ENCODE peak calls at places on chromosome 22, in ten cellular contexts. S is cardiac muscle cell, U is Peyer's patch, W is breast epithelium, F is upper lobe of right lung, B is heart left ventricle, R is Panc1, V is psoas muscle, I is lower lobe of right lung, N is dorsolateral prefrontal cortex. C is an unnamed sample.

GRCh38 chr22:29879738-29880137 is 3.2 kb upstream of the MTMR3 start:
- DNase-seq in S (no peak), U (no peak), W (no peak), F (no peak), B (no peak), R (no peak), V (no peak), I (no peak), N (no peak), C (no peak)

GRCh38 chr22:18133452-18133851 is 16.5 kb upstream of the USP18 start:
- DNase-seq in S (peak), U (no peak), W (no peak), F (no peak), B (no peak), R (no peak), V (no peak), I (no peak), N (no peak), C (no peak)

GRCh38 chr22:42326786-42327185 is 56.3 kb upstream of the TCF20 start:
- DNase-seq in S (no peak), U (no peak), W (no peak), F (no peak), B (no peak), R (no peak), V (no peak), I (no peak), N (no peak), C (no peak)

GRCh38 chr22:49307071-49307830 is 520.4 kb downstream of the BRD1 start:
- DNase-seq in S (no peak), U (peak), W (peak), F (peak), B (peak), R (no peak), V (no peak), I (no peak), N (no peak), C (peak)

GRCh38 chr22:36027960-36028645 is 521 bp downstream of the RBFOX2 start:
- DNase-seq in S (no peak), U (no peak), W (peak), F (no peak), B (peak), R (no peak), V (peak), I (no peak), N (peak), C (peak)

GRCh38 chr22:42389137-42389536 is 43.1 kb downstream of the NFAM1 start:
- DNase-seq in S (no peak), U (no peak), W (no peak), F (no peak), B (no peak), R (no peak), V (no peak), I (no peak), N (no peak), C (no peak)

GRCh38 chr22:32623943-32624342 is 149.3 kb downstream of the FBXO7 start:
- DNase-seq in S (peak), U (no peak), W (peak), F (no peak), B (peak), R (no peak), V (peak), I (no peak), N (no peak), C (peak)

GRCh38 chr22:33114570-33114969 is 56.4 kb upstream of the SYN3 start:
- DNase-seq in S (no peak), U (no peak), W (no peak), F (no peak), B (no peak), R (no peak), V (no peak), I (no peak), N (no peak), C (no peak)

GRCh38 chr22:41447435-41448188 is 1.0 kb upstream of the TOB2 start:
- DNase-seq in S (peak), U (peak), W (peak), F (peak), B (peak), R (no peak), V (peak), I (peak), N (peak), C (peak)

GRCh38 chr22:41512421-41513194 is 31.7 kb downstream of the POLR3H start:
- DNase-seq in S (peak), U (no peak), W (no peak), F (no peak), B (no peak), R (no peak), V (peak), I (no peak), N (no peak), C (no peak)

GRCh38 chr22:23685205-23685784 is 5.5 kb upstream of the RGL4 start:
- DNase-seq in S (peak), U (peak), W (peak), F (no peak), B (no peak), R (no peak), V (peak), I (no peak), N (no peak), C (no peak)

GRCh38 chr22:17922925-17923898 is 101.1 kb downstream of the MICAL3 start:
- DNase-seq in S (peak), U (no peak), W (no peak), F (no peak), B (no peak), R (no peak), V (no peak), I (no peak), N (no peak), C (no peak)

GRCh38 chr22:30008401-30008800 is 71.9 kb upstream of the HORMAD2 start:
- DNase-seq in S (no peak), U (no peak), W (no peak), F (no peak), B (no peak), R (no peak), V (no peak), I (no peak), N (no peak), C (no peak)

GRCh38 chr22:25509391-25509791 is 55.1 kb upstream of the GRK3 start:
- DNase-seq in S (no peak), U (no peak), W (no peak), F (no peak), B (no peak), R (no peak), V (no peak), I (no peak), N (no peak), C (no peak)

DNA sequence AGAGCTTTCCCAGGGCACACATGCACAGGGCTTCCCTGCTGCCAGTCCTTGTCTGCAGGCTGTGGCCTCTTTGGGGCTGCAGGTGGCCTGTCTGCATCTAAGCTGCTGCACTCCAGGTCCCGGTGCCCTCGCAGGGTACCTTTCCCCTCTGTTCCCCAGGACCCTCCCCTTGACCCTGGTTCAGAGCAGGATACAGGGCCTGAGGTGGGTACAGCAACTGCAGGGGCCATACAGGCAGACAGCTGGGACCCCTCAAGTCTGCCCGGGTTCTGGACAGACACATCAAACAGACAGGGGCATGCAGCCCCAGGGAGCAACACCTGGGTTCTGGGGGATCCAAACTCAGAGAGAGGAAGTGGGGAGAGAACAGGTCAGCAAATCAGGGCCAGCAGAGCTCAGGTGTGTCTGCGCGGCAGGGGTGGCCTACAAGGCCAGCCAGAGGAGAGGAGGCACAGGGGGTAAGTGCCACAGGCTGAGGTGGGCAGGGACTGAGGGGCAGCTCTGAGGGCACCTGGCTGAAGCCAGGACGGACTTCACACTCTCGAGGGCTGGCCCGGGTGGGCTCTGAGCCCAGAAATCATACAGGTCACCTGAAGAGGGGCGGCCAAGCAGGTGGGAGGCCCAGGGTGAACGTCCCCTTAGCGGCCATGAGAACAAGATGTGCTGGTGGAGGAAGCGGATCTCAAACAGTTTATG is 29.9 kb upstream of the COMT start:
- DNase-seq in S (no peak), U (no peak), W (no peak), F (no peak), B (no peak), R (no peak), V (no peak), I (no peak), N (no peak), C (peak)
- H3K27ac ChIP-seq in S (no peak), U (no peak), W (no peak), F (no peak), B (no peak), R (no peak), V (no peak), I (no peak), N (no peak), C (no peak)

GRCh38 chr22:44623771-44624510 is 78.1 kb upstream of the PRR5 start:
- DNase-seq in S (peak), U (no peak), W (no peak), F (no peak), B (no peak), R (no peak), V (no peak), I (peak), N (no peak), C (no peak)
- TF ChIP-seq CTCF in S (peak), U (no peak), W (no peak), F (peak), B (peak), R (peak), V (no peak), I (no peak), N (peak), C (no peak)

DNA sequence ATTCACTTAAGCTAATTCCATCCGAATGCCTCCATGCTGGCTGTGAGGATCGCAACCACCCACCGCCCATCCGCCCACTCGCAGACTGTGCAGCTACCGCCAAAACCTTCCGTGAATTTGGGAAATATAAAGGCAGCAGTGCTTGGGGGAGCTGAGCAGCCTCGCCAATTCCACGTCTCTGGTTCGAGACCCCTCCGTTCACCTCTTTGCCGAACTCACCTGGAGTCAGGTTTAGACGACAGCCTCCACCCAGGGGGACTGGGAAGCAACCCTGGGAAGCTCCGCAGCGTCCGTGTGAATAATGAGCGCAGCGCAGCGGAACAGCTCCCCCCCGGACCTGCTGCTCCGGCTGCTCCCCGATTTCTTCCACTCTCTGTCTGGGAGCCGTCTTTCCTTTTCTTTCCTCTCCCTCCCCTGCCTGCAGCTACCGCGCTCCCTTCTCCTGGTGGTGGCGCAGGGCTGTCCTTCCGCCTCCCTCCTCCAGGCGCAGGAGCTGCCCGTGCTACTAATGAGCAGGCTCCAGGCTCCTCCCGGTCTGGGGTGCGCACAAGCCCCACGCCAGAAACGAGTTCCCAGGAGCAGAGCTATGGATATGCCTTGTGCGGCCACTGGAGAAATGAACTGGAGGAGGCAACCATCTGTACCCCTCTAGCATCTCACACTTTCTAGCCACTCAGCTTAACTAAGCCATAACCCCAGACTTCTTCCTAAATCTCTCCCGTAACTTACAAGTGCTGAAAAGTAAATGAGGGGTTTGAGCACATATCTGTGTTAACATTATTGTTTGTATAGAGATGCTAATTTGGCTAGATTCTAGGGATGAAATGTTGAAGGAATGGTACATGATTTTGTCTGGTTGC is 107.3 kb downstream of the XKR3 start:
- DNase-seq in S (no peak), U (no peak), W (peak), F (no peak), B (no peak), R (no peak), V (no peak), I (no peak), N (no peak), C (no peak)
- H3K4me3 ChIP-seq in S (no peak), U (no peak), W (peak), F (no peak), B (no peak), R (no peak), V (no peak), I (no peak), N (peak), C (no peak)

GRCh38 chr22:38230108-38230825 is 28.5 kb downstream of the MAFF start:
- DNase-seq in S (peak), U (peak), W (no peak), F (no peak), B (no peak), R (no peak), V (no peak), I (peak), N (no peak), C (no peak)
- H3K27ac ChIP-seq in S (no peak), U (no peak), W (peak), F (peak), B (no peak), R (no peak), V (peak), I (peak), N (peak), C (peak)

GRCh38 chr22:50506611-50507420 is 686 bp downstream of the LMF2 start:
- DNase-seq in S (no peak), U (no peak), W (no peak), F (no peak), B (no peak), R (no peak), V (no peak), I (peak), N (no peak), C (peak)

GRCh38 chr22:50508897-50509296 is 873 bp downstream of the NCAPH2 start:
- DNase-seq in S (no peak), U (no peak), W (no peak), F (no peak), B (no peak), R (no peak), V (no peak), I (no peak), N (no peak), C (no peak)

GRCh38 chr22:50507421-50507990 is at the start of gene LMF2:
- DNase-seq in S (no peak), U (peak), W (peak), F (peak), B (peak), R (no peak), V (peak), I (peak), N (peak), C (peak)

GRCh38 chr22:50505776-50506610 is 1.5 kb downstream of the LMF2 start:
- DNase-seq in S (no peak), U (no peak), W (no peak), F (no peak), B (no peak), R (no peak), V (no peak), I (peak), N (no peak), C (peak)

DNA sequence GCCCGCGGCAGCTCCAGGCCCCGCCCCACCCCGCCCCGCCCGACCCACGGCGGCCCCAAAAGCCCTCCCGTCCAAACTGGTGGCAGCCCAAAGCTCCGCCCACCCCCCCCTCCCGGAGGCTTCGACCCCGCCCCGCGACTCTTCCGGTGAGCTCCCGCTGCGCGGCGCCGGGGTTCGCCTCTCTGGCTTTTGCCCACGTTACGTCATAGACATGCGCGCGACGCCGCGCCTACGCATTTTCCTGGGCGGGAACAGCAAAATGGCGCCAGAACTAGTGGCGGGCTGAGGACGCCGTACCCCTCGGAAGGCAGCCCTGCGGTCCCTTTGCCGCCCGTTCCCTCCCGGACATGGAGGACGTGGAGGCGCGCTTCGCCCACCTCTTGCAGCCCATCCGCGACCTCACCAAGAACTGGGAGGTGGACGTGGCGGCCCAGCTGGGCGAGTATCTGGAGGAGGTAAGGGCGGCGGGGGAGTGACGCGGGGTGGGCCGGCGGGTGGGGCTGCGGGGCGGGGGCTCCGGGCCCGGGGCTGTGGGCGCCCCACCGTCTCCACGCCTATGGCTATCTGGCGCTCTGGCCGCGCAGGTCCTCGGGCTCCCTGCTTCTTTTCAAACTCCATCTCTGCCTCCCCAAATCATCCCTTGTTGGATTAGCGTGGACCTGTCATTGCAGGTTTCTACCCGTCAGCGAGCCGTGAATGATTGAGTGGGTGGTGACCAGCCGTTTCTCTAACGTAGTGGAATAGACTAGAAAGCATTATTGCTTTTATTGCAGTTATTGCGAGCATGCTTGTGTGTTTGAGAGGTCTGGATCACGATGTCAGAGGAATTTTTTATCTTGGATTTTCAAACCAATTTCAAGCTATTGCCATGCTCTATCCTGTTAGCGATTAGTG is at the start of gene NCAPH2:
- DNase-seq in S (peak), U (no peak), W (peak), F (peak), B (peak), R (no peak), V (peak), I (peak), N (peak), C (no peak)
- TF ChIP-seq CTCF in S (no peak), U (peak), W (no peak), F (no peak), B (no peak), R (no peak), V (no peak), I (no peak), N (no peak), C (no peak)

DNA sequence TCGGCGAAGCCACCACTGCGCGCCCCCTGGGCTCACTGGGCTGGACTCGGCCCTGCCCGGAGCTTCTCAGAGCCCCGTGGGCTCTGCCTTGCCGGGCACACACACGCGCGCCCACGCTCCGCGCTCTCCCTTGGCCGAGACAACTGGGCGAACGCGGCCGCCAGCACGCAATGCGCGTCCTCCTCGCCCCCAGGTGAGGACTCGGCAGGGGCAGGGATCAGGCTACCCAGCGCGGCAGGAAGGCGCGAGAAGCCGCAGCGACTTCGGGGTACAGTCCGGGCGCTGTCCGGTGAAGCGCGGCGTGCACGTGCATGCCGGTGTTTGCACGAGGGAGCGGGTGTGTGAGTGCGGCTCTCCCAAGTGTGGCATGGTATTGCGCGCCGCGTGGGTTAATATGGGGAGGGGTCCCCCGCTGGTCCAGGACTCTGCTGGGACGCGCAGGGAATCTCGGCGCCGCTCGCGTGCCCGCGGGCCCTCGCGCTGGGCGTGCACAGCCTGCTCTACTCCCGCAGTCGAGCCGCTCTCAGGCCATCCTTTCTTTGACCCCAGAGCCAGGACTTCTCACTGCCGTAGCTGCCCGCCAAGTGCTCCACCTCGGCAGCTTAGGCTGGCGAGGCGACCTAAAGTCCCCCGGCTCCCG is 5.5 kb downstream of the WNT7B start:
- DNase-seq in S (no peak), U (no peak), W (no peak), F (no peak), B (no peak), R (no peak), V (no peak), I (no peak), N (no peak), C (no peak)
- H3K4me3 ChIP-seq in S (peak), U (no peak), W (peak), F (no peak), B (no peak), R (no peak), V (peak), I (peak), N (peak), C (peak)

DNA sequence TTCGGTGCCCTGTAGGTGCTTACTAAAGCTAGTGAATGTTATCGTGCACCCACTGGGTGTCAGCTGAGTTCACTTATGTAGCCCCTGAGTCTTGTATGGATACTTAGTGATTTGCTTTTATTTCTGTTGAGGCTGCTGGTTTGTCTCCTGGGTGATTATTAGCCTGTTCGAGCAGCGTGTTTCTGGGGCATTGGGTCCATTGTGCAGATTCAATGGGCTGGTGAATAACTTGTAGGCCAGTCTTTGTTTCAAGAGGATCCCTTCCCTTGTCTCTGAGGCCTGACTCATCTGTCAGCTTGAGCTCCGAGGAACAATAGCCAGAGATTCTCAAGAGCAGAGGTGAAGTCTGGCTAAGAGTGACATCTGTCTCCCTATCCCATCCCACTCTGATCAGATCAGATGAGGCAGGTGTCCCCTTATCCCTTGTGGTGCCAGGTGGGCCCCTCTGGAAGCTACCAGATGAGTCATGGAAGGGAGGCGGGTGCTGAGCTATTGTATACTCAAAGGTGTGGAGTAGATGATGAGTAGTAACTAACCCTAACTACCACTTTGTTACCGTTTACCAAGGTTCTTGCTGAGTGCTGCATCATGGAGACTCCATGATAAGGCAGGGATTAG is 3.7 kb downstream of the MIAT start:
- DNase-seq in S (no peak), U (no peak), W (no peak), F (no peak), B (no peak), R (no peak), V (no peak), I (no peak), N (no peak), C (no peak)
- H3K27ac ChIP-seq in S (no peak), U (no peak), W (no peak), F (no peak), B (no peak), R (no peak), V (no peak), I (no peak), N (no peak), C (no peak)